ENCODE peak calls at places on chromosomes 3 and 15, in four cellular contexts. K is memory B cell, F is NCI-H1092 treated with DMSO at 0.1 percent for 48 hours, J is MV-4-11. R is an unnamed sample.

GRCh38 chr15:60384052-60384451 is 13.7 kb downstream of the ANXA2 start:
- DNase-seq in K (no peak), F (no peak), J (no peak), R (no peak)

GRCh38 chr3:135229018-135229495 is 434.0 kb downstream of the EPHB1 start:
- DNase-seq in K (no peak), F (peak), J (peak), R (no peak)

GRCh38 chr3:146218880-146219866 is 31.7 kb downstream of the PLSCR4 start:
- DNase-seq in K (peak), F (peak), J (peak), R (no peak)

GRCh38 chr3:184688251-184688851 is 23.5 kb downstream of the MAGEF1 start:
- DNase-seq in K (no peak), F (no peak), J (peak), R (no peak)

GRCh38 chr3:145704020-145704419 is 457.0 kb downstream of the PLOD2 start:
- DNase-seq in K (no peak), F (no peak), J (peak), R (no peak)

GRCh38 chr15:92611150-92611549 is 44.4 kb downstream of the FAM174B start:
- DNase-seq in K (no peak), F (no peak), J (no peak), R (no peak)

GRCh38 chr3:14410501-14411165 is 8.2 kb downstream of the SLC6A6 start:
- DNase-seq in K (no peak), F (no peak), J (peak), R (peak)

GRCh38 chr3:148036331-148036881 is 627.2 kb downstream of the ZIC1 start:
- DNase-seq in K (no peak), F (no peak), J (peak), R (no peak)

GRCh38 chr15:83108266-83109219 is 1.1 kb downstream of the TM6SF1 start:
- DNase-seq in K (peak), F (no peak), J (peak), R (peak)

R was measured in right atrium auricular region.